ENCODE peak calls at places on chromosomes 1 and 21, in nine cellular contexts. F is MCF 10A; P is LHCN-M2; R is psoas muscle; L is COR-L47; E is RCC 7860; T is fibroblast of pulmonary artery; O is stimulated activated CD4-positive, alpha-beta T cell treated with anti-CD3 and anti-CD28 coated beads, TNF-alpha, amount 100 ng/mL, for 1 hour; C is activated CD4-positive, alpha-beta T cell treated with anti-CD3 and anti-CD28 coated beads, Interleukin-2, amount 50 U/mL, for 48 hours. I is an unnamed sample.

GRCh38 chr1:212519131-212519530 is 86.4 kb downstream of the NENF start:
- DNase-seq in F (no peak), P (no peak), R (no peak), L (no peak), E (no peak), T (no peak), O (no peak), C (no peak), I (no peak)

GRCh38 chr1:181133441-181133951 is 45.0 kb downstream of the IER5 start:
- DNase-seq in F (no peak), P (no peak), R (no peak), L (no peak), E (no peak), T (no peak), O (no peak), C (no peak), I (no peak)

GRCh38 chr21:15015622-15016471 is 49.0 kb downstream of the NRIP1 start:
- DNase-seq in F (peak), P (peak), R (no peak), L (no peak), E (peak), T (peak), O (no peak), C (no peak), I (peak)

GRCh38 chr1:118360817-118361216 is 175.8 kb upstream of the SPAG17 start:
- DNase-seq in F (peak), P (peak), R (no peak), L (no peak), E (peak), T (peak), O (no peak), C (no peak), I (peak)

GRCh38 chr1:110214454-110215404 is 4.6 kb downstream of the KCNC4 start:
- DNase-seq in F (no peak), P (no peak), R (no peak), L (no peak), E (no peak), T (peak), O (no peak), C (no peak), I (no peak)

GRCh38 chr1:29975036-29975694 is 738.8 kb downstream of the PTPRU start:
- DNase-seq in F (peak), P (no peak), R (no peak), L (no peak), E (peak), T (peak), O (no peak), C (no peak), I (peak)

GRCh38 chr1:41380979-41381690 is 19.9 kb downstream of the FOXO6 start:
- DNase-seq in F (no peak), P (no peak), R (peak), L (peak), E (no peak), T (no peak), O (no peak), C (no peak), I (no peak)

GRCh38 chr1:229427572-229427971 is 6.3 kb downstream of the ACTA1 start:
- DNase-seq in F (no peak), P (no peak), R (no peak), L (no peak), E (no peak), T (no peak), O (no peak), C (no peak), I (no peak)

GRCh38 chr21:29715089-29715488 is 224.7 kb downstream of the GRIK1 start:
- DNase-seq in F (no peak), P (no peak), R (no peak), L (no peak), E (no peak), T (no peak), O (no peak), C (no peak), I (no peak)

GRCh38 chr1:211551628-211552465 is 27.1 kb downstream of the SLC30A1 start:
- DNase-seq in F (peak), P (peak), R (no peak), L (no peak), E (no peak), T (peak), O (no peak), C (no peak), I (no peak)

GRCh38 chr1:202806845-202807366 is 1.3 kb downstream of the KDM5B start:
- DNase-seq in F (peak), P (no peak), R (no peak), L (no peak), E (no peak), T (no peak), O (no peak), C (peak), I (no peak)

GRCh38 chr21:37877171-37877570 is 39.1 kb downstream of the KCNJ6 start:
- DNase-seq in F (peak), P (peak), R (no peak), L (no peak), E (peak), T (peak), O (no peak), C (no peak), I (peak)

GRCh38 chr1:247760456-247760855 is at the start of gene OR1C1:
- DNase-seq in F (no peak), P (no peak), R (no peak), L (no peak), E (no peak), T (no peak), O (no peak), C (no peak), I (no peak)

GRCh38 chr1:48223372-48224081 is 1.0 kb downstream of the SLC5A9 start:
- DNase-seq in F (no peak), P (no peak), R (no peak), L (peak), E (no peak), T (no peak), O (no peak), C (no peak), I (no peak)

GRCh38 chr1:150076985-150077384 is 9.4 kb downstream of the VPS45 start:
- DNase-seq in F (no peak), P (no peak), R (no peak), L (no peak), E (no peak), T (no peak), O (no peak), C (no peak), I (no peak)

GRCh38 chr1:119015547-119015946 is 27.4 kb upstream of the TBX15 start:
- DNase-seq in F (no peak), P (no peak), R (no peak), L (no peak), E (no peak), T (no peak), O (no peak), C (no peak), I (no peak)

GRCh38 chr21:34692458-34693020 is 23.7 kb downstream of the CLIC6 start:
- DNase-seq in F (no peak), P (no peak), R (no peak), L (no peak), E (no peak), T (no peak), O (no peak), C (no peak), I (no peak)

GRCh38 chr1:44276901-44277300 is 63.6 kb downstream of the DMAP1 start:
- DNase-seq in F (peak), P (no peak), R (no peak), L (no peak), E (no peak), T (no peak), O (no peak), C (no peak), I (no peak)

GRCh38 chr1:92484472-92485373 is 2.0 kb downstream of the GFI1 start:
- DNase-seq in F (no peak), P (no peak), R (peak), L (peak), E (no peak), T (no peak), O (no peak), C (peak), I (no peak)

GRCh38 chr1:154405762-154406571 is 824 bp downstream of the IL6R start:
- DNase-seq in F (peak), P (peak), R (peak), L (no peak), E (peak), T (peak), O (no peak), C (peak), I (peak)

GRCh38 chr1:47507921-47508894 is 70.4 kb downstream of the FOXD2 start:
- DNase-seq in F (no peak), P (no peak), R (peak), L (peak), E (no peak), T (no peak), O (no peak), C (peak), I (peak)

GRCh38 chr1:63730211-63730610 is 43.6 kb upstream of the ROR1 start:
- DNase-seq in F (no peak), P (no peak), R (no peak), L (no peak), E (peak), T (no peak), O (no peak), C (no peak), I (peak)

GRCh38 chr1:61472876-61473275 is 252.1 kb downstream of the TM2D1 start:
- DNase-seq in F (peak), P (peak), R (no peak), L (no peak), E (no peak), T (peak), O (no peak), C (no peak), I (no peak)

GRCh38 chr1:115338457-115338820 is 390 bp upstream of the NGF start:
- DNase-seq in F (no peak), P (no peak), R (no peak), L (no peak), E (no peak), T (no peak), O (no peak), C (no peak), I (no peak)

GRCh38 chr1:6466023-6466422 is at the start of gene TNFRSF25:
- DNase-seq in F (no peak), P (no peak), R (no peak), L (no peak), E (no peak), T (no peak), O (peak), C (peak), I (no peak)

GRCh38 chr1:246383791-246384190 is 123.3 kb downstream of the SMYD3 start:
- DNase-seq in F (no peak), P (peak), R (no peak), L (no peak), E (no peak), T (no peak), O (no peak), C (no peak), I (no peak)

GRCh38 chr1:88731475-88731874 is 47.4 kb downstream of the PKN2 start:
- DNase-seq in F (peak), P (peak), R (no peak), L (peak), E (peak), T (peak), O (no peak), C (no peak), I (peak)

GRCh38 chr1:203440780-203441179 is 34.8 kb upstream of the PRELP start:
- DNase-seq in F (peak), P (peak), R (peak), L (no peak), E (peak), T (peak), O (no peak), C (no peak), I (peak)

GRCh38 chr1:51236548-51237312 is 657 bp downstream of the RNF11 start:
- DNase-seq in F (peak), P (peak), R (peak), L (peak), E (peak), T (peak), O (no peak), C (peak), I (peak)

GRCh38 chr1:146032613-146033219 is 11.2 kb upstream of the HJV start:
- DNase-seq in F (peak), P (peak), R (no peak), L (peak), E (peak), T (peak), O (no peak), C (no peak), I (peak)

GRCh38 chr1:26529655-26530539 is at the start of gene RPS6KA1:
- DNase-seq in F (peak), P (no peak), R (peak), L (peak), E (peak), T (peak), O (peak), C (peak), I (peak)

GRCh38 chr1:185694081-185694480 is 40.1 kb upstream of the HMCN1 start:
- DNase-seq in F (no peak), P (no peak), R (no peak), L (no peak), E (no peak), T (no peak), O (no peak), C (peak), I (peak)

GRCh38 chr1:22579541-22580155 is 16.4 kb downstream of the EPHA8 start:
- DNase-seq in F (no peak), P (no peak), R (no peak), L (no peak), E (no peak), T (no peak), O (no peak), C (no peak), I (no peak)

GRCh38 chr1:231643333-231644237 is 17.0 kb downstream of the DISC1 start:
- DNase-seq in F (no peak), P (no peak), R (no peak), L (no peak), E (no peak), T (no peak), O (no peak), C (no peak), I (no peak)